ENCODE peak calls at places on chromosomes 7 and 10, in four cellular contexts. H is fibroblast of lung, C is left ventricle myocardium inferior, D is uterus. X is an unnamed sample.

GRCh38 chr7:128030999-128031681 is at the start of gene LRRC4:
- DNase-seq in H (peak; percentile 39), D (no peak), C (no peak), X (no peak)

GRCh38 chr7:31815796-31816195 is 128.8 kb downstream of the PPP1R17 start:
- DNase-seq in D (no peak), C (no peak), H (no peak), X (no peak)

GRCh38 chr7:157133304-157133703 is 5.4 kb upstream of the UBE3C start:
- DNase-seq in C (no peak), D (no peak), H (no peak), X (no peak)

GRCh38 chr10:129467346-129468119 is 492 bp downstream of the MGMT start:
- DNase-seq in D (no peak), C (no peak), H (peak; percentile 27), X (no peak)

GRCh38 chr10:13862541-13863233 is 275.9 kb downstream of the PRPF18 start:
- DNase-seq in D (no peak), C (no peak), H (no peak), X (no peak)

GRCh38 chr7:114085592-114086490 is 167.0 kb upstream of the PPP1R3A start:
- DNase-seq in H (peak; percentile 94), D (peak; percentile 90), C (peak; percentile 74), X (peak; percentile 93)

GRCh38 chr7:159062596-159062995 is 82.1 kb downstream of the VIPR2 start:
- DNase-seq in C (no peak), H (no peak), D (no peak), X (no peak)

GRCh38 chr10:132461683-132462231 is 64.8 kb downstream of the PWWP2B start:
- DNase-seq in H (no peak), C (peak; percentile 19), D (no peak), X (no peak)

GRCh38 chr7:43479543-43479942 is 103.4 kb upstream of the STK17A start:
- DNase-seq in D (no peak), H (no peak), C (no peak), X (no peak)

GRCh38 chr10:130495891-130496642 is 359.9 kb downstream of the GLRX3 start:
- DNase-seq in H (no peak), D (no peak), C (no peak), X (no peak)

GRCh38 chr10:102241444-102242117 is at the start of gene PITX3:
- DNase-seq in C (peak; percentile 94), H (peak; percentile 93), D (peak; percentile 91), X (peak; percentile 79)

DNA sequence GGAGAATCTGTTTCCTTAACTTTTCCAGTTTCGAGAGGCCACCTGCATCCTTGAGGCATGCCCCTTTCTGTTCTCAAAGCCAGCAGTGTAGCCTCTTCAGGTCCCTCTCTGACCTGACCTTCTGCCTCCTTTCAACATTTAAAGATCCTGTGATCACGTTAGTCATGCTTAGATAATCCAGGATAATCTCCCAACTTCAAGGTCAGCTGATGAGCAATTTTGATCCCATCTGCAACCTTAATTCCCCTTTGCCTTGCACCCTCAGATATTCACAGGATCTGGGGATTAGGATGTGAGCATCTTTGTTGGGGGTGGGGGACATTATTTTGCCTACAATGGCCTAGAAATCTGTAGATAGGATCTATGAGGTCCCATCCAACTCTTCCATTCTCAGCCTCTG is 8.0 kb downstream of the HKDC1 start:
- DNase-seq in H (no peak), C (no peak), D (no peak), X (no peak)
- H3K4me1 ChIP-seq in H (peaks cover 7% of the 10 kb centered on the region), C (peaks cover 6% of the 10 kb centered on the region), D (peaks cover 4% of the 10 kb centered on the region), X (no peaks in the 10 kb centered on the region)

GRCh38 chr10:110353244-110354119 is 48.8 kb upstream of the SMNDC1 start:
- DNase-seq in C (no peak), H (peak; percentile 90), D (no peak), X (no peak)

GRCh38 chr10:110355922-110356627 is 51.4 kb upstream of the SMNDC1 start:
- DNase-seq in H (no peak), D (no peak), C (no peak), X (no peak)

GRCh38 chr10:110355181-110355831 is 50.6 kb upstream of the SMNDC1 start:
- DNase-seq in D (no peak), H (no peak), C (no peak), X (no peak)

GRCh38 chr10:110352930-110353243 is 48.2 kb upstream of the SMNDC1 start:
- DNase-seq in D (no peak), H (no peak), C (no peak), X (no peak)

GRCh38 chr10:110354322-110354766 is 49.6 kb upstream of the SMNDC1 start:
- DNase-seq in C (peak; percentile 74), D (peak; percentile 69), H (peak; percentile 87), X (no peak)
- H3K27ac ChIP-seq in C (no peak overlapping the region), D (no peak overlapping the region), H (peak overlapping the region; percentile 91), X (no peak overlapping the region)

GRCh38 chr10:63483983-63484382 is 18.2 kb upstream of the JMJD1C start:
- DNase-seq in D (no peak), H (no peak), C (no peak), X (no peak)

GRCh38 chr10:63478564-63478963 is 12.8 kb upstream of the JMJD1C start:
- DNase-seq in D (no peak), C (no peak), H (no peak), X (no peak)

GRCh38 chr10:63477927-63478326 is 12.2 kb upstream of the JMJD1C start:
- DNase-seq in C (no peak), D (no peak), H (no peak), X (no peak)

GRCh38 chr10:63480237-63480636 is 14.5 kb upstream of the JMJD1C start:
- DNase-seq in H (no peak), D (no peak), C (no peak), X (no peak)

DNA sequence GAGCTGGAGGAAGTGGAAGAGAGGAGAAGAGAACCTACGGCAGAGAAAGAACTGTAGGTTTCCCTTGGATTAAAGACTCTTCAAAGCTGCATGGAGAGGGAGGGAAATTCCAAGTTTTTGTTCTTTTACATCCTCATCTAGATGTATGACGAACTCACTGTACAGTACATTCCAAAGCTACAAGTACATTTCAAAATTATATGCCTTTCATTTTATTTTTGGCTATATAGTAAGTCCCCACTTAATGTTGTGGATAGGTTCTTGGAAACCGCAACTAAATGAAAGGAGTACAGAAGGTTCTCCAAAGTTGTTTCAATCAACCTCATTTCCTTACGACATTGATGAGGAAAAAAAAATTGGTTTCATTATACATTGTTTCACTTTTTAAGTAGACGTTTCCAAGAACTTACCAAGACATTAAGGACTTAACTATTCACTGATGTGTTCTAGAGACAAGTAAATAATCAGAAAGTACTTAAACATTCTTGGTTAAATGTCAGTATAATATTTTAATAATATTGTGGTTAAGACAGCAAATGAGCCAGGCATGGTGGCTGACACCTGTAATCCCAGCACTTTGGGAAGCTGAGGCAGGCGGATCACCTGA is 16.1 kb upstream of the JMJD1C start:
- DNase-seq in C (no peak), H (peak; percentile 41), D (no peak), X (no peak)
- H3K4me1 ChIP-seq in C (peaks cover 59% of the 10 kb centered on the region), H (no peaks in the 10 kb centered on the region), D (no peaks in the 10 kb centered on the region), X (peaks cover 4% of the 10 kb centered on the region)

DNA sequence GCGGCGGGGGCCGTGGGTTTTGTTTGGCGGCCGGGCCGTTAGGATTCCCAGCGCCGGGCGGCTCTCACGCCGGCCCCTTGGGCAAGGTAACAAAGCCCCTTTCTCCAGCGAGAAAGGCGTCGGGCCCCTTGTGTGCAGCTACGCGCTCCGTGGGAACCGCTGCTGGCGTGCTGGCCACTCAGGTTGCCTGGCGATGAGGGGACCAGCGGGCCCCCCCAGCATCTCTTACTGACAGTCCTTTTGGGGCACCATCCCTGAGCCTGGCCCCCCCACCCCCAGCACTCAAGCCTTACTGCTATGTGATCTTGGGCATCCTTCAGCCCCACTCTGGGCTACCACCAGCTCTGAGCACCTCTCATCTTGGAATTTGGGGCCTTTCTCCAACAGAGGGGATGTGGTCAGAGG is 1.8 kb downstream of the LFNG start:
- DNase-seq in D (no peak), H (no peak), C (no peak), X (no peak)
- H3K27ac ChIP-seq in D (peak overlapping the region; percentile 12), H (no peak overlapping the region), C (peak overlapping the region; percentile 91), X (no peak overlapping the region)

GRCh38 chr7:87154569-87154968 is 2.3 kb downstream of the DMTF1 start:
- DNase-seq in H (no peak), D (no peak), C (no peak), X (no peak)

GRCh38 chr7:87152112-87152896 is at the start of gene DMTF1:
- DNase-seq in D (peak; percentile 94), C (peak; percentile 94), H (peak; percentile 96), X (peak; percentile 79)

GRCh38 chr7:87151701-87152111 is 547 bp upstream of the DMTF1 start:
- DNase-seq in C (no peak), D (no peak), H (no peak), X (no peak)

GRCh38 chr7:87154166-87154565 is 1.9 kb downstream of the DMTF1 start:
- DNase-seq in H (no peak), C (no peak), D (no peak), X (no peak)

GRCh38 chr7:87152897-87153641 is 816 bp downstream of the DMTF1 start:
- DNase-seq in D (no peak), C (peak; percentile 23), H (peak; percentile 41), X (no peak)
- H3K4me1 ChIP-seq in D (no peaks in the 10 kb centered on the region), C (peaks cover 71% of the 10 kb centered on the region), H (peaks cover 8% of the 10 kb centered on the region), X (peaks cover 3% of the 10 kb centered on the region)

GRCh38 chr10:124089859-124090258 is 3.5 kb downstream of the CHST15 start:
- DNase-seq in H (no peak), D (no peak), C (no peak), X (no peak)
- H3K27ac ChIP-seq in H (no peak overlapping the region), D (no peak overlapping the region), C (no peak overlapping the region), X (no peak overlapping the region)

DNA sequence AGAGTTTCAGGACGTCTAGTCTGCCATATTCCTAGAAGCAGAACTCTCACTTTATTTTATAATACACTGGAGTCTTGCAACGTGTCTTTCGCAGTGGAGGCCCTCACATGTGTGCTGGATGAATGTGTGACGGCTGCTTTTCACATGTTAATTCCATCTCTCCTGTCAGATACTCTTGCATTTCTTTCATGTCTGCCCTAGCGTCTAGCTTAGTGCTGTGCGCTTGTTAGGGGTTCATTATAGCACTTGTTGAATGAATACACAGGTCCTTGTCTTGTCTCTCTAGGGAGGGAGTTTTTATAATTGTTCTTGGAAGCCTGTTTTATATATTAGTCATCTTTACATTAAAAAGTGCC is 94.4 kb downstream of the MAP3K8 start:
- DNase-seq in H (no peak), D (no peak), C (no peak), X (no peak)
- H3K4me1 ChIP-seq in H (no peaks in the 10 kb centered on the region), D (no peaks in the 10 kb centered on the region), C (no peaks in the 10 kb centered on the region), X (no peaks in the 10 kb centered on the region)

GRCh38 chr7:374706-375490 is 84.9 kb downstream of the FOXL3 start:
- DNase-seq in D (peak; percentile 9), H (no peak), C (no peak), X (no peak)

GRCh38 chr7:372546-372938 is 82.6 kb downstream of the FOXL3 start:
- DNase-seq in H (no peak), C (peak; percentile 5), D (peak; percentile 8), X (no peak)

GRCh38 chr7:371779-372545 is 82.0 kb downstream of the FOXL3 start:
- DNase-seq in H (no peak), D (peak; percentile 7), C (peak; percentile 11), X (no peak)

GRCh38 chr7:373818-374705 is 84.1 kb downstream of the FOXL3 start:
- DNase-seq in C (no peak), H (no peak), D (peak; percentile 8), X (no peak)

GRCh38 chr7:372939-373791 is 83.2 kb downstream of the FOXL3 start:
- DNase-seq in D (peak; percentile 11), H (no peak), C (peak; percentile 7), X (peak; percentile 53)
- H3K27ac ChIP-seq in D (no peak overlapping the region), H (no peak overlapping the region), C (no peak overlapping the region), X (no peak overlapping the region)